ENCODE peak calls at places on chromosomes 6 and 20, in seven cellular contexts. W is AG10803; F is NK-92 treated with Interleukin-12 subunit alpha and Interleukin-12 subunit beta, amount 100 ng/mL, for 24 hours; M is DMS 273 treated with DMSO at 0.1 percent for 48 hours; Z is stimulated activated CD4-positive, alpha-beta T cell treated with anti-CD3 and anti-CD28 coated beads, Interleukin-4, amount 100 ng/mL, for 48 hours; R is CD8-positive, alpha-beta memory T cell; J is stimulated activated CD8-positive, alpha-beta memory T cell treated with anti-CD3 and anti-CD28 coated beads, Interleukin-4, amount 100 ng/mL, for 1 hour. Q is an unnamed sample.

GRCh38 chr6:87539554-87539953 is 50.2 kb downstream of the RARS2 start:
- DNase-seq in W (no peak), F (no peak), M (no peak), Z (no peak), R (no peak), J (no peak), Q (no peak)

GRCh38 chr20:43322851-43323250 is 133.1 kb upstream of the PTPRT start:
- DNase-seq in W (peak), F (no peak), M (no peak), Z (no peak), R (no peak), J (no peak), Q (no peak)

GRCh38 chr6:106099235-106099537 is 13.1 kb downstream of the PRDM1 start:
- DNase-seq in W (no peak), F (no peak), M (no peak), Z (no peak), R (no peak), J (no peak), Q (peak)

GRCh38 chr6:151056230-151056907 is 183.4 kb upstream of the AKAP12 start:
- DNase-seq in W (no peak), F (no peak), M (no peak), Z (no peak), R (no peak), J (no peak), Q (no peak)

GRCh38 chr6:53339424-53339823 is 9.3 kb downstream of the ELOVL5 start:
- DNase-seq in W (no peak), F (no peak), M (no peak), Z (no peak), R (no peak), J (no peak), Q (no peak)

GRCh38 chr6:5012531-5012930 is 8.7 kb upstream of the RPP40 start:
- DNase-seq in W (peak), F (no peak), M (no peak), Z (no peak), R (no peak), J (no peak), Q (no peak)

GRCh38 chr20:1632228-1632577 is 12.4 kb upstream of the SIRPB1 start:
- DNase-seq in W (no peak), F (no peak), M (no peak), Z (peak), R (peak), J (no peak), Q (no peak)

GRCh38 chr6:71510057-71510713 is 221.6 kb downstream of the OGFRL1 start:
- DNase-seq in W (peak), F (no peak), M (no peak), Z (no peak), R (no peak), J (no peak), Q (no peak)

GRCh38 chr6:156316613-156317012 is 460.6 kb upstream of the ARID1B start:
- DNase-seq in W (no peak), F (no peak), M (no peak), Z (no peak), R (no peak), J (no peak), Q (no peak)